ENCODE peak calls at places on chromosomes 4 and X, in ten cellular contexts. One of them, this sample, is unnamed.

GRCh38 chr4:143455211-143455610 is 58.3 kb upstream of the SMARCA5 start:
- ATAC-seq in upper lobe of right lung: no peak
- ATAC-seq in lower lobe of right lung: no peak
- ATAC-seq in left cardiac atrium: no peak
- ATAC-seq in activated naive CD8-positive, alpha-beta T cell treated with anti-CD3 and anti-CD28 coated beads, Interleukin-2, amount 10 ng/mL, durations not matched to agents 7 days and 5 days: no peak
- ATAC-seq in gastroesophageal sphincter: no peak
- ATAC-seq in SK-N-SH treated with all-trans-retinoic acid at 6 μM for 48 hours: no peak
- ATAC-seq in right lobe of liver: no peak
- ATAC-seq in naive B cell: no peak
- ATAC-seq in activated CD8-positive, alpha-beta T cell treated with anti-CD3 and anti-CD28 coated beads for 36 hours: no peak
- ATAC-seq in this sample: no peak

GRCh38 chr4:12242354-12242753 is 813.7 kb upstream of the HS3ST1 start:
- ATAC-seq in lower lobe of right lung: no peak
- ATAC-seq in right lobe of liver: no peak
- ATAC-seq in activated naive CD8-positive, alpha-beta T cell treated with anti-CD3 and anti-CD28 coated beads, Interleukin-2, amount 10 ng/mL, durations not matched to agents 7 days and 5 days: no peak
- ATAC-seq in naive B cell: no peak
- ATAC-seq in left cardiac atrium: no peak
- ATAC-seq in upper lobe of right lung: peak; percentile 29
- ATAC-seq in activated CD8-positive, alpha-beta T cell treated with anti-CD3 and anti-CD28 coated beads for 36 hours: no peak
- ATAC-seq in gastroesophageal sphincter: no peak
- ATAC-seq in SK-N-SH treated with all-trans-retinoic acid at 6 μM for 48 hours: no peak
- ATAC-seq in this sample: no peak

GRCh38 chr4:25031077-25031606 is 396 bp upstream of the LGI2 start:
- ATAC-seq in activated CD8-positive, alpha-beta T cell treated with anti-CD3 and anti-CD28 coated beads for 36 hours: no peak
- ATAC-seq in gastroesophageal sphincter: peak; percentile 51
- ATAC-seq in SK-N-SH treated with all-trans-retinoic acid at 6 μM for 48 hours: peak; percentile 75
- ATAC-seq in left cardiac atrium: peak; percentile 76
- ATAC-seq in naive B cell: no peak
- ATAC-seq in lower lobe of right lung: peak; percentile 37
- ATAC-seq in right lobe of liver: peak; percentile 55
- ATAC-seq in upper lobe of right lung: peak; percentile 32
- ATAC-seq in activated naive CD8-positive, alpha-beta T cell treated with anti-CD3 and anti-CD28 coated beads, Interleukin-2, amount 10 ng/mL, durations not matched to agents 7 days and 5 days: no peak
- ATAC-seq in this sample: no peak

GRCh38 chr4:145176641-145177432 is 3.6 kb downstream of the OTUD4 start:
- ATAC-seq in gastroesophageal sphincter: no peak
- ATAC-seq in upper lobe of right lung: no peak
- ATAC-seq in right lobe of liver: no peak
- ATAC-seq in left cardiac atrium: no peak
- ATAC-seq in activated naive CD8-positive, alpha-beta T cell treated with anti-CD3 and anti-CD28 coated beads, Interleukin-2, amount 10 ng/mL, durations not matched to agents 7 days and 5 days: no peak
- ATAC-seq in activated CD8-positive, alpha-beta T cell treated with anti-CD3 and anti-CD28 coated beads for 36 hours: no peak
- ATAC-seq in SK-N-SH treated with all-trans-retinoic acid at 6 μM for 48 hours: no peak
- ATAC-seq in lower lobe of right lung: no peak
- ATAC-seq in naive B cell: no peak
- ATAC-seq in this sample: no peak

GRCh38 chr4:108622828-108623227 is 2.5 kb downstream of the RPL34 start:
- ATAC-seq in gastroesophageal sphincter: no peak
- ATAC-seq in right lobe of liver: no peak
- ATAC-seq in activated CD8-positive, alpha-beta T cell treated with anti-CD3 and anti-CD28 coated beads for 36 hours: no peak
- ATAC-seq in activated naive CD8-positive, alpha-beta T cell treated with anti-CD3 and anti-CD28 coated beads, Interleukin-2, amount 10 ng/mL, durations not matched to agents 7 days and 5 days: no peak
- ATAC-seq in naive B cell: no peak
- ATAC-seq in SK-N-SH treated with all-trans-retinoic acid at 6 μM for 48 hours: no peak
- ATAC-seq in lower lobe of right lung: no peak
- ATAC-seq in upper lobe of right lung: no peak
- ATAC-seq in left cardiac atrium: no peak
- ATAC-seq in this sample: no peak

GRCh38 chr4:71290074-71290473 is 48.7 kb upstream of the SLC4A4 start:
- ATAC-seq in SK-N-SH treated with all-trans-retinoic acid at 6 μM for 48 hours: no peak
- ATAC-seq in left cardiac atrium: peak; percentile 71
- ATAC-seq in gastroesophageal sphincter: peak; percentile 34
- ATAC-seq in activated naive CD8-positive, alpha-beta T cell treated with anti-CD3 and anti-CD28 coated beads, Interleukin-2, amount 10 ng/mL, durations not matched to agents 7 days and 5 days: no peak
- ATAC-seq in lower lobe of right lung: no peak
- ATAC-seq in naive B cell: no peak
- ATAC-seq in upper lobe of right lung: no peak
- ATAC-seq in activated CD8-positive, alpha-beta T cell treated with anti-CD3 and anti-CD28 coated beads for 36 hours: no peak
- ATAC-seq in right lobe of liver: no peak
- ATAC-seq in this sample: no peak

GRCh38 chr4:87033902-87034301 is 99.1 kb downstream of the AFF1 start:
- ATAC-seq in upper lobe of right lung: no peak
- ATAC-seq in gastroesophageal sphincter: no peak
- ATAC-seq in naive B cell: no peak
- ATAC-seq in right lobe of liver: peak; percentile 17
- ATAC-seq in activated naive CD8-positive, alpha-beta T cell treated with anti-CD3 and anti-CD28 coated beads, Interleukin-2, amount 10 ng/mL, durations not matched to agents 7 days and 5 days: no peak
- ATAC-seq in SK-N-SH treated with all-trans-retinoic acid at 6 μM for 48 hours: no peak
- ATAC-seq in lower lobe of right lung: no peak
- ATAC-seq in left cardiac atrium: no peak
- ATAC-seq in activated CD8-positive, alpha-beta T cell treated with anti-CD3 and anti-CD28 coated beads for 36 hours: no peak
- ATAC-seq in this sample: no peak

GRCh38 chrX:103941201-103941975 is 21.0 kb upstream of the TMSB15B start:
- ATAC-seq in right lobe of liver: peak; percentile 43
- ATAC-seq in gastroesophageal sphincter: no peak
- ATAC-seq in naive B cell: peak; percentile 40
- ATAC-seq in activated CD8-positive, alpha-beta T cell treated with anti-CD3 and anti-CD28 coated beads for 36 hours: no peak
- ATAC-seq in SK-N-SH treated with all-trans-retinoic acid at 6 μM for 48 hours: peak; percentile 53
- ATAC-seq in activated naive CD8-positive, alpha-beta T cell treated with anti-CD3 and anti-CD28 coated beads, Interleukin-2, amount 10 ng/mL, durations not matched to agents 7 days and 5 days: no peak
- ATAC-seq in lower lobe of right lung: no peak
- ATAC-seq in left cardiac atrium: no peak
- ATAC-seq in upper lobe of right lung: peak; percentile 46
- ATAC-seq in this sample: no peak

GRCh38 chrX:107213477-107213876 is 7.1 kb downstream of the DNAAF6 start:
- ATAC-seq in left cardiac atrium: no peak
- ATAC-seq in naive B cell: no peak
- ATAC-seq in gastroesophageal sphincter: no peak
- ATAC-seq in activated naive CD8-positive, alpha-beta T cell treated with anti-CD3 and anti-CD28 coated beads, Interleukin-2, amount 10 ng/mL, durations not matched to agents 7 days and 5 days: no peak
- ATAC-seq in activated CD8-positive, alpha-beta T cell treated with anti-CD3 and anti-CD28 coated beads for 36 hours: no peak
- ATAC-seq in lower lobe of right lung: no peak
- ATAC-seq in SK-N-SH treated with all-trans-retinoic acid at 6 μM for 48 hours: no peak
- ATAC-seq in upper lobe of right lung: no peak
- ATAC-seq in right lobe of liver: peak; percentile 65
- ATAC-seq in this sample: no peak

GRCh38 chr4:6681191-6681590 is 12.5 kb upstream of the S100P start:
- ATAC-seq in right lobe of liver: peak; percentile 52
- ATAC-seq in upper lobe of right lung: peak; percentile 16
- ATAC-seq in gastroesophageal sphincter: no peak
- ATAC-seq in naive B cell: no peak
- ATAC-seq in SK-N-SH treated with all-trans-retinoic acid at 6 μM for 48 hours: no peak
- ATAC-seq in left cardiac atrium: no peak
- ATAC-seq in lower lobe of right lung: no peak
- ATAC-seq in activated CD8-positive, alpha-beta T cell treated with anti-CD3 and anti-CD28 coated beads for 36 hours: no peak
- ATAC-seq in activated naive CD8-positive, alpha-beta T cell treated with anti-CD3 and anti-CD28 coated beads, Interleukin-2, amount 10 ng/mL, durations not matched to agents 7 days and 5 days: peak; percentile 19
- ATAC-seq in this sample: no peak